ENCODE peak calls at places on chromosome 18, in five cellular contexts. X is NAMALWA, U is cerebellar cortex, H is islet precursor cell, E is memory B cell. C is an unnamed sample.

GRCh38 chr18:59697236-59697932 is at the start of gene CCBE1:
- DNase-seq in H (peak; percentile 90), X (no peak), U (peak; percentile 4), E (peak; percentile 24), C (peak; percentile 87)

GRCh38 chr18:9737814-9738160 is 29.7 kb downstream of the RAB31 start:
- DNase-seq in X (no peak), H (peak; percentile 52), E (no peak), U (peak; percentile 14), C (no peak)

GRCh38 chr18:60372598-60372997 is at the start of gene MC4R:
- DNase-seq in E (no peak), X (peak; percentile 24), H (peak; percentile 84), U (no peak), C (peak; percentile 89)

GRCh38 chr18:36128907-36129299 is 237 bp downstream of the SLC39A6 start:
- DNase-seq in X (no peak), E (no peak), H (no peak), U (no peak), C (no peak)

GRCh38 chr18:10514082-10514481 is 11.7 kb upstream of the NAPG start:
- DNase-seq in X (no peak), H (no peak), U (no peak), E (no peak), C (peak; percentile 48)

GRCh38 chr18:22609642-22610041 is 191.9 kb upstream of the CTAGE1 start:
- DNase-seq in H (no peak), E (no peak), X (no peak), U (no peak), C (peak; percentile 23)

GRCh38 chr18:76380791-76381405 is 114.1 kb downstream of the ZNF516 start:
- DNase-seq in X (no peak), H (peak; percentile 90), U (peak; percentile 20), E (no peak), C (no peak)

GRCh38 chr18:48360376-48361021 is 48.7 kb downstream of the ZBTB7C start:
- DNase-seq in U (no peak), X (no peak), H (peak; percentile 34), E (no peak), C (no peak)

GRCh38 chr18:75161629-75162028 is 47.3 kb downstream of the PTGR3 start:
- DNase-seq in X (peak; percentile 15), H (no peak), E (no peak), U (peak; percentile 40), C (no peak)

GRCh38 chr18:267380-267687 is 513 bp downstream of the THOC1 start:
- DNase-seq in E (no peak), H (no peak), X (no peak), U (peak; percentile 41), C (no peak)